ENCODE peak calls at places on chromosomes 6 and 20, in four cellular contexts. A is IMR-90, Q is mesenchymal stem cell, D is H1. M is an unnamed sample.
A peak's percentile ranks its signal among the peaks of the same experiment; 100 is the strongest.

GRCh38 chr6:132648356-132648755 is 10.6 kb downstream of the TAAR1 start:
- DNase-seq in D (no peak), A (peak; percentile 74), Q (peak; percentile 77), M (no peak)

GRCh38 chr6:152295346-152295745 is 341.8 kb downstream of the SYNE1 start:
- DNase-seq in A (peak; percentile 99), D (no peak), Q (peak; percentile 94), M (no peak)

GRCh38 chr20:2756056-2756611 is 44.3 kb downstream of the CPXM1 start:
- DNase-seq in Q (peak; percentile 58), A (peak; percentile 51), D (peak; percentile 68), M (peak; percentile 65)

GRCh38 chr6:35238843-35239289 is 20.7 kb upstream of the ZNF76 start:
- DNase-seq in A (no peak), D (no peak), Q (peak; percentile 46), M (no peak)

GRCh38 chr6:135498178-135498841 is 770 bp upstream of the AHI1 start:
- DNase-seq in D (no peak), A (peak; percentile 94), Q (peak; percentile 97), M (peak; percentile 21)

GRCh38 chr6:41257369-41258195 is 28.9 kb downstream of the TREM1 start:
- DNase-seq in D (no peak), A (peak; percentile 44), Q (peak; percentile 53), M (no peak)

GRCh38 chr6:626236-626635 is 30.7 kb downstream of the HUS1B start:
- DNase-seq in Q (peak; percentile 88), D (no peak), A (peak; percentile 82), M (no peak)

GRCh38 chr20:44735816-44736169 is 9.9 kb upstream of the KCNK15 start:
- DNase-seq in Q (no peak), A (no peak), D (no peak), M (no peak)

GRCh38 chr6:404685-405423 is 13.3 kb downstream of the IRF4 start:
- DNase-seq in D (no peak), Q (no peak), A (no peak), M (no peak)

GRCh38 chr6:37850728-37851285 is 31.3 kb downstream of the ZFAND3 start:
- DNase-seq in A (no peak), Q (no peak), D (no peak), M (no peak)

GRCh38 chr6:88168362-88168761 is 2.2 kb upstream of the CNR1 start:
- DNase-seq in Q (no peak), D (no peak), A (no peak), M (no peak)

GRCh38 chr20:52681288-52681687 is 290.9 kb upstream of the TSHZ2 start:
- DNase-seq in D (no peak), Q (no peak), A (no peak), M (no peak)

GRCh38 chr6:155837474-155837873 is 381.8 kb upstream of the NOX3 start:
- DNase-seq in D (no peak), A (no peak), Q (no peak), M (no peak)

GRCh38 chr6:16851758-16852157 is 90.5 kb upstream of the ATXN1 start:
- DNase-seq in Q (no peak), D (no peak), A (peak; percentile 25), M (no peak)

GRCh38 chr6:143743256-143744166 is 65.7 kb downstream of the PHACTR2 start:
- DNase-seq in Q (peak; percentile 20), D (no peak), A (peak; percentile 45), M (no peak)

GRCh38 chr6:168091381-168092264 is 12.6 kb upstream of the FRMD1 start:
- DNase-seq in Q (no peak), A (no peak), D (no peak), M (no peak)

GRCh38 chr6:7051780-7052440 is 55.9 kb upstream of the RREB1 start:
- DNase-seq in Q (peak; percentile 57), D (no peak), A (no peak), M (peak; percentile 60)

GRCh38 chr6:89792881-89793280 is 26.7 kb downstream of the MDN1 start:
- DNase-seq in D (no peak), Q (peak; percentile 44), A (peak; percentile 16), M (no peak)

GRCh38 chr6:31779908-31780307 is 2.8 kb upstream of the VWA7 start:
- DNase-seq in A (no peak), Q (no peak), D (no peak), M (no peak)

GRCh38 chr6:34575326-34575725 is 19.2 kb upstream of the SPDEF start:
- DNase-seq in D (no peak), A (no peak), Q (no peak), M (no peak)

GRCh38 chr6:220736-221475 is 71.4 kb upstream of the DUSP22 start:
- DNase-seq in Q (peak; percentile 44), D (no peak), A (peak; percentile 72), M (no peak)

GRCh38 chr6:149337330-149337729 is 19.8 kb downstream of the TAB2 start:
- DNase-seq in A (peak; percentile 25), Q (no peak), D (no peak), M (no peak)

GRCh38 chr6:499617-500016 is 108.1 kb downstream of the IRF4 start:
- DNase-seq in Q (peak; percentile 11), A (no peak), D (no peak), M (no peak)

GRCh38 chr6:10355115-10355702 is 59.7 kb downstream of the TFAP2A start:
- DNase-seq in Q (no peak), D (no peak), A (no peak), M (no peak)

GRCh38 chr6:68343901-68344300 is 291.2 kb upstream of the ADGRB3 start:
- DNase-seq in A (peak; percentile 0), Q (peak; percentile 45), D (peak; percentile 58), M (peak; percentile 41)

GRCh38 chr6:21500314-21500713 is 93.2 kb upstream of the SOX4 start:
- DNase-seq in Q (peak; percentile 28), D (no peak), A (no peak), M (no peak)

GRCh38 chr6:124495316-124496176 is 466.7 kb upstream of the RNF217 start:
- DNase-seq in D (no peak), Q (no peak), A (no peak), M (no peak)

GRCh38 chr6:166005846-166006592 is 161.6 kb downstream of the TBXT start:
- DNase-seq in D (no peak), Q (peak; percentile 89), A (peak; percentile 94), M (no peak)

GRCh38 chr6:159201336-159201735 is 32.1 kb downstream of the FNDC1 start:
- DNase-seq in A (no peak), D (no peak), Q (no peak), M (no peak)

GRCh38 chr20:10521068-10521834 is 86.1 kb downstream of the SLX4IP start:
- DNase-seq in A (peak; percentile 89), D (no peak), Q (peak; percentile 92), M (peak; percentile 17)

GRCh38 chr6:143700684-143701342 is 23.0 kb downstream of the PHACTR2 start:
- DNase-seq in D (no peak), A (peak; percentile 89), Q (no peak), M (no peak)

GRCh38 chr6:19530188-19530587 is 307.0 kb upstream of the ID4 start:
- DNase-seq in A (no peak), Q (no peak), D (no peak), M (no peak)

GRCh38 chr6:142404751-142405150 is 102.9 kb downstream of the ADGRG6 start:
- DNase-seq in Q (no peak), D (no peak), A (no peak), M (no peak)

GRCh38 chr20:8933391-8933807 is 135.5 kb upstream of the PLCB4 start:
- DNase-seq in Q (peak; percentile 6), D (no peak), A (no peak), M (peak; percentile 40)

GRCh38 chr6:54198134-54198533 is 86.9 kb downstream of the MLIP start:
- DNase-seq in D (no peak), Q (peak; percentile 12), A (no peak), M (no peak)

GRCh38 chr6:11363881-11364576 is 131.6 kb upstream of the NEDD9 start:
- DNase-seq in A (no peak), D (no peak), Q (peak; percentile 45), M (no peak)

DNA sequence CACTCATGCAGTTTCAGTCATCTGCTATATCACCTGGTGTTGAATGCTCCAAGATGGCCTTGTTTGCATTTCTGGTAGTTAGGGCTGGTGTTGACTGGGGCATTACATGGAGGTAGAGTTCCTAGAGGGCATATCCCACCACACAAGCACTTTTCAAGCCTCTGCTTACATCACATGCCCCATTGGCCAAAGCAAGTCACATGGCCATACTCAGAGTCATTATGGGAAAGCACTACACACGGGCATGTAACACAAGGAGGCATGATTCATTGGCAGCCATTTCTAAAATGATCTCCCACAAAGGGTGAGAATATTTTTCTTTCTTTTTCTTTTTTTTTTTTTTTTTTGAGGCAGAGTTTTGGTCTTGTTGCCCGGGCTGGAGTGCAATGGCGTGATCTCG is 73.2 kb downstream of the TRMT6 start:
- DNase-seq in Q (no peak), A (no peak), D (no peak), M (no peak)
- H3K23ac ChIP-seq in Q (no peak overlapping the region), A (no peak overlapping the region), D (no peak overlapping the region), M (no peak overlapping the region)

GRCh38 chr20:57718490-57719009 is 8.7 kb upstream of the PMEPA1 start:
- DNase-seq in D (peak; percentile 90), Q (peak; percentile 96), A (peak; percentile 97), M (peak; percentile 92)
- H3K23ac ChIP-seq in D (no peak overlapping the region), Q (no peak overlapping the region), A (no peak overlapping the region), M (no peak overlapping the region)

DNA sequence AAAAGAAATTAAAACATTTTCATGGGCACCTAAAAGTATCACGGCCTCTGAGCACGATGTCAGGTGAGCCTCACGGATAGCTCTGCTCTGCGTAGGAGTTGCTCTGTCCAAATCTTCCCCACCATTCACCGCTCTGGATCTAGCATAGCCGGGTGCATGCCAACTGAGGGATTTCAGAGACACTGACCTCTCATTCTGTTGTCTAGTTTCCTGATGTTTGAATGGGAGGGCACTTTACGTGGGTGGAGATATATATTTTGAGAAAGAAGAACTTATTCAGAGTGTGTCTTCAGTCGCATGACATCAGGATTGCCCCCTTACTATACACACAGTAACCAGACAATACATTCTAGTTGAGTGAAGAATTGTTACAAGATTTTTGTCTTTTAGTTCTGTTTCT is 96.5 kb upstream of the CITED2 start:
- DNase-seq in D (no peak), A (no peak), Q (no peak), M (no peak)
- H3K23ac ChIP-seq in D (no peak overlapping the region), A (no peak overlapping the region), Q (no peak overlapping the region), M (no peak overlapping the region)

DNA sequence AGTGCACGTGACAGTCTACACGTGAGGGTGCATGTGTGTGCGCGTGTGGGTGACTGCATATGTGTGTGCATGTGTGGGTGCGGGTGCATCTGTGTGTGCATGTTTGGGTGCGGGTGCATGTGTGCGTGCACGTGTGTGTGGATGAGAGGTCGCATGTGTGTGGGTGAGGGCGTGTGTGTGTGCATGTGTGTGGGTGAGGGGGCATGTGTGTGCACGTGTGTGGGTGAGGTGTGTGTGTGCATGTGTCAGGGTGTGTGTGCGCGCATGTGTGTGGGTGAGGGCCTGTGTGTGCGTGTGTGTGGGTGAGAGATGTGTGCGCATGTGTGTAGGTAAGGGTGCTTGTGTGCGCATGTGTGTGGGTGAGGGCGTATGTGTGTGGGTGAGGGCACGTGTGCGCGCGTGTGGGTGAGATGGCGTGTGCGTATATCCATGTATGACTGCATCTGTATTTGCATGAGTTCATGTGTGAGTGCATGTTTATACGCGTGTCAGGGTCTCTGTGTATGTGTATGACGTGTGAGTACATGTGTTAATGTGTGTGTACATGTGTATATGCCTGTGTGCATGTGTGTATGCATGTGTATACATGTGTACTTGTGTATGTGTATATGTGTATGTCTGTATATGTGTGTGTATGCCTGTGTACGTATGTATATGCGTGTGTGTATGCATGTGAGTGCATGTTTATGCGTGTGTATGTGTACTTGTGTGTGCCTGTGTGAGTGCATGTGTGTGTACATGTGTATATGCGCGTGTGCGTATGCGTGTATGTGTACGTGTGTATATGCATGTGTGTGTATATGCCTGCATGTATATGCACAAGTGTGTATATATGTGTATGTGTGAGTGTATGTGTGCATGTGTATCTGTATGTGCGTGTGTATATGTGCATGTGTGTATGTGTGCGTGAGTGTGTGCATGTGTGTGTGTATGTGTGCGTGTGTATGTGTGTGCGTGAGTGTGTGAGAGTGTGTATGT is 4.1 kb upstream of the LIME1 start:
- DNase-seq in D (no peak), Q (no peak), A (no peak), M (no peak)
- H3K23ac ChIP-seq in D (no peak overlapping the region), Q (no peak overlapping the region), A (no peak overlapping the region), M (no peak overlapping the region)